ENCODE peak calls at places on chromosome 12, in six cellular contexts. Q is hepatocyte, J is lung, Z is GM23338, U is left ventricle myocardium inferior, X is IMR-90. A is an unnamed sample. For H3K4me1, the result is how much of the 10 kb centered on the place peaks cover.

GRCh38 chr12:124428136-124428791 is 133.4 kb downstream of the RFLNA start:
- DNase-seq in Q (peak), J (no peak), Z (no peak), U (no peak), X (peak), A (peak)

GRCh38 chr12:55757701-55758100 is 14.8 kb downstream of the GDF11 start:
- DNase-seq in Q (no peak), J (no peak), Z (no peak), U (no peak), X (no peak), A (no peak)

GRCh38 chr12:75969768-75970167 is 61.8 kb downstream of the PHLDA1 start:
- DNase-seq in Q (no peak), J (peak), Z (peak), U (no peak), X (no peak), A (no peak)

GRCh38 chr12:53174881-53175491 is 5.5 kb upstream of the ZNF740 start:
- DNase-seq in Q (peak), J (no peak), Z (peak), U (no peak), X (peak), A (no peak)

GRCh38 chr12:111448831-111449790 is 43.4 kb downstream of the SH2B3 start:
- DNase-seq in Q (no peak), J (no peak), Z (no peak), U (no peak), X (no peak), A (peak)

GRCh38 chr12:58225067-58225877 is 283.9 kb downstream of the ATP23 start:
- DNase-seq in Q (no peak), J (no peak), Z (no peak), U (no peak), X (no peak), A (no peak)

GRCh38 chr12:30732954-30733637 is 21.7 kb downstream of the CAPRIN2 start:
- DNase-seq in Q (no peak), J (no peak), Z (no peak), U (no peak), X (peak), A (no peak)

GRCh38 chr12:6271281-6271680 is 39.2 kb upstream of the PLEKHG6 start:
- DNase-seq in Q (no peak), J (no peak), Z (no peak), U (no peak), X (no peak), A (no peak)

GRCh38 chr12:75998292-75999063 is 33.1 kb downstream of the PHLDA1 start:
- DNase-seq in Q (no peak), J (no peak), Z (no peak), U (no peak), X (no peak), A (no peak)

GRCh38 chr12:43112101-43112661 is 439.8 kb downstream of the ADAMTS20 start:
- DNase-seq in Q (peak), J (no peak), Z (no peak), U (no peak), X (no peak), A (no peak)

GRCh38 chr12:44314007-44314500 is 478.2 kb downstream of the TMEM117 start:
- DNase-seq in Q (no peak), J (no peak), Z (no peak), U (no peak), X (no peak), A (no peak)

GRCh38 chr12:58321414-58321813 is 380.0 kb downstream of the ATP23 start:
- DNase-seq in Q (no peak), J (no peak), Z (no peak), U (no peak), X (no peak), A (no peak)

GRCh38 chr12:25615119-25615518 is 62.0 kb upstream of the LMNTD1 start:
- DNase-seq in Q (peak), J (no peak), Z (no peak), U (no peak), X (peak), A (no peak)

GRCh38 chr12:88922816-88923215 is 342.5 kb upstream of the KITLG start:
- DNase-seq in Q (no peak), J (no peak), Z (no peak), U (no peak), X (peak), A (no peak)
- H3K4me1 ChIP-seq in Q (under half), J (under half), Z (under half), U (under half), X (under half), A (under half)

GRCh38 chr12:52082668-52082987 is 3.1 kb downstream of the SMIM41 start:
- DNase-seq in Q (no peak), J (no peak), Z (no peak), U (no peak), X (no peak), A (no peak)

GRCh38 chr12:52082988-52083637 is 3.6 kb downstream of the SMIM41 start:
- DNase-seq in Q (peak), J (peak), Z (peak), U (peak), X (peak), A (peak)

GRCh38 chr12:52083638-52083996 is 4.1 kb downstream of the SMIM41 start:
- DNase-seq in Q (no peak), J (no peak), Z (no peak), U (no peak), X (no peak), A (no peak)

GRCh38 chr12:52081263-52081733 is 1.8 kb downstream of the SMIM41 start:
- DNase-seq in Q (no peak), J (no peak), Z (no peak), U (no peak), X (no peak), A (no peak)

GRCh38 chr12:52082026-52082667 is 2.6 kb downstream of the SMIM41 start:
- DNase-seq in Q (peak), J (peak), Z (peak), U (peak), X (peak), A (peak)
- H3K27ac ChIP-seq in Q (no peak), J (peak), Z (no peak), U (peak), X (peak), A (peak)

GRCh38 chr12:86914716-86915115 is 658.5 kb upstream of the MGAT4C start:
- DNase-seq in Q (peak), J (no peak), Z (peak), U (no peak), X (peak), A (no peak)
- TF ChIP-seq CTCF in Q (peak), J (no peak), Z (peak), U (peak), X (peak), A (peak)

GRCh38 chr12:94930772-94931171 is 72.7 kb downstream of the NDUFA12 start:
- DNase-seq in Q (no peak), J (no peak), Z (no peak), U (no peak), X (no peak), A (no peak)
- H3K4me1 ChIP-seq in Q (under half), J (under half), Z (under half), U (under half), X (under half), A (under half)

GRCh38 chr12:122871851-122872785 is 23.8 kb downstream of the VPS37B start:
- DNase-seq in Q (peak), J (no peak), Z (peak), U (peak), X (peak), A (peak)

GRCh38 chr12:122875590-122876220 is 20.2 kb downstream of the VPS37B start:
- DNase-seq in Q (no peak), J (no peak), Z (peak), U (no peak), X (no peak), A (no peak)

GRCh38 chr12:122872815-122873361 is 23.0 kb downstream of the VPS37B start:
- DNase-seq in Q (no peak), J (no peak), Z (no peak), U (no peak), X (no peak), A (no peak)

GRCh38 chr12:122874081-122874480 is 21.8 kb downstream of the VPS37B start:
- DNase-seq in Q (no peak), J (no peak), Z (peak), U (no peak), X (no peak), A (no peak)

GRCh38 chr12:122873540-122873939 is 22.4 kb downstream of the VPS37B start:
- DNase-seq in Q (no peak), J (no peak), Z (no peak), U (no peak), X (no peak), A (no peak)
- H3K27ac ChIP-seq in Q (no peak), J (peak), Z (no peak), U (peak), X (no peak), A (peak)

GRCh38 chr12:112761366-112761986 is 30.1 kb upstream of the RPH3A start:
- DNase-seq in Q (peak), J (no peak), Z (no peak), U (no peak), X (no peak), A (no peak)
- TF ChIP-seq CTCF in Q (no peak), J (no peak), Z (no peak), U (no peak), X (no peak), A (no peak)

A was measured in right atrium auricular region.